ENCODE peak calls at places on chromosomes 7 and 10, in four cellular contexts. S is mesenchymal stem cell, J is adrenal gland, D is cardiac muscle cell. O is an unnamed sample.

GRCh38 chr7:130959743-130960207 is 225.8 kb upstream of the KLF14 start:
- DNase-seq in J (no peak), D (peak), S (peak), O (peak)

GRCh38 chr7:7647495-7648036 is 7.0 kb downstream of the UMAD1 start:
- DNase-seq in D (no peak), J (no peak), S (no peak), O (no peak)

GRCh38 chr10:97038688-97039087 is 147.1 kb downstream of the SLIT1 start:
- DNase-seq in S (no peak), D (no peak), J (no peak), O (no peak)

GRCh38 chr7:42102301-42102700 is 134.7 kb downstream of the GLI3 start:
- DNase-seq in J (no peak), S (no peak), D (no peak), O (no peak)

GRCh38 chr10:79333513-79333912 is 13.8 kb upstream of the PPIF start:
- DNase-seq in S (peak), D (peak), J (no peak), O (peak)

GRCh38 chr7:2631924-2632716 is at the start of gene TTYH3:
- DNase-seq in S (no peak), D (no peak), J (peak), O (no peak)

GRCh38 chr7:28732037-28732869 is 225.9 kb downstream of the TRIL start:
- DNase-seq in J (no peak), S (peak), D (peak), O (no peak)

GRCh38 chr7:106345421-106346166 is 60.8 kb upstream of the NAMPT start:
- DNase-seq in J (no peak), D (peak), S (peak), O (no peak)

GRCh38 chr10:26365681-26366327 is 72.3 kb upstream of the APBB1IP start:
- DNase-seq in D (no peak), J (peak), S (no peak), O (peak)

GRCh38 chr10:8051851-8052257 is 2.6 kb upstream of the GATA3 start:
- DNase-seq in J (no peak), S (no peak), D (no peak), O (no peak)

GRCh38 chr7:123154231-123154860 is 45.4 kb downstream of the SLC13A1 start:
- DNase-seq in D (peak), J (peak), S (peak), O (peak)

GRCh38 chr7:134827889-134828288 is 48.5 kb downstream of the CALD1 start:
- DNase-seq in D (peak), S (peak), J (no peak), O (no peak)

GRCh38 chr10:58892039-58892665 is 284.3 kb upstream of the PHYHIPL start:
- DNase-seq in J (peak), S (peak), D (peak), O (no peak)

GRCh38 chr7:101085000-101085948 is at the start of gene TRIM56:
- DNase-seq in D (peak), S (peak), J (peak), O (peak)

GRCh38 chr7:138773817-138774216 is 24.0 kb upstream of the TMEM213 start:
- DNase-seq in D (no peak), J (no peak), S (no peak), O (no peak)

GRCh38 chr7:48101880-48102448 is 12.9 kb downstream of the UPP1 start:
- DNase-seq in D (no peak), J (no peak), S (no peak), O (no peak)

GRCh38 chr7:157271315-157271990 is 65.4 kb upstream of the DNAJB6 start:
- DNase-seq in J (peak), D (no peak), S (no peak), O (no peak)

GRCh38 chr10:115624448-115624847 is 531.3 kb downstream of the ATRNL1 start:
- DNase-seq in D (no peak), J (no peak), S (peak), O (no peak)

GRCh38 chr10:85259908-85260307 is 931.5 kb downstream of the CCSER2 start:
- DNase-seq in D (no peak), S (no peak), J (no peak), O (no peak)

GRCh38 chr10:83469719-83470336 is 669.5 kb upstream of the GHITM start:
- DNase-seq in J (no peak), S (no peak), D (no peak), O (no peak)

GRCh38 chr10:123559066-123559822 is 106.9 kb upstream of the GPR26 start:
- DNase-seq in D (peak), S (peak), J (peak), O (peak)

GRCh38 chr7:133984023-133984422 is 143.1 kb upstream of the LRGUK start:
- DNase-seq in D (peak), J (no peak), S (no peak), O (peak)

GRCh38 chr7:143372070-143372469 is 9.1 kb upstream of the ZYX start:
- DNase-seq in J (peak), S (no peak), D (peak), O (peak)

GRCh38 chr10:15237351-15237750 is 68.9 kb upstream of the NMT2 start:
- DNase-seq in D (peak), J (no peak), S (peak), O (peak)

GRCh38 chr10:102712089-102712488 is 2.1 kb downstream of the ARL3 start:
- DNase-seq in S (no peak), J (no peak), D (no peak), O (no peak)

GRCh38 chr10:102713814-102714620 is at the start of gene ARL3:
- DNase-seq in D (peak), S (peak), J (peak), O (peak)

GRCh38 chr10:102712843-102713242 is 1.4 kb downstream of the ARL3 start:
- DNase-seq in D (no peak), S (no peak), J (no peak), O (no peak)

GRCh38 chr10:102713483-102713813 is 749 bp downstream of the ARL3 start:
- DNase-seq in S (no peak), J (no peak), D (no peak), O (no peak)

DNA sequence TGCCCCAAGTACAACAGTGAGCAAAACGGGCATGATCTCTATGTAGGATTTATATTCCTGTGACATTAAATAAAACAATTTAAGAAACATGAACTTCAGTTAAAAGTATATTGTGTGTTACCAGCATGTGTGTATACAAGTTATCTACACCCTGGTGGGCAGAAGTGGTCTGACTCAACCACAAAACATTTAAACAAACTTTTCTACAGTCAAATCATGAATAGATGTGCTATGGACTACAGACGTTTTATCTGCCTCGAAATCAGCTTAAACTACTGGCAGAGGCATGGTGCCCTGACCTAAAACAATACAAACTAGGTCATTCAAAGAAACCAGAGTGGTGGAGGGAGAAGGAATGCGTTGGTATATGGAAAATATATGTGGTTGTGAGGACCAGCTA is 3.6 kb downstream of the ARL3 start:
- DNase-seq in S (peak), D (peak), J (no peak), O (no peak)
- H3K27ac ChIP-seq in S (peak), D (no peak), J (no peak), O (no peak)

GRCh38 chr7:27116962-27117686 is 13.4 kb downstream of the HOXA4 start:
- DNase-seq in S (no peak), D (no peak), J (no peak), O (no peak)

GRCh38 chr7:27113991-27114866 is 11.7 kb upstream of the HOXA2 start:
- DNase-seq in S (peak), J (peak), D (no peak), O (peak)

GRCh38 chr7:27115161-27116018 is 12.9 kb upstream of the HOXA2 start:
- DNase-seq in D (no peak), S (peak), J (no peak), O (peak)

GRCh38 chr7:27116521-27116946 is 14.0 kb downstream of the HOXA4 start:
- DNase-seq in J (no peak), S (no peak), D (no peak), O (no peak)

DNA sequence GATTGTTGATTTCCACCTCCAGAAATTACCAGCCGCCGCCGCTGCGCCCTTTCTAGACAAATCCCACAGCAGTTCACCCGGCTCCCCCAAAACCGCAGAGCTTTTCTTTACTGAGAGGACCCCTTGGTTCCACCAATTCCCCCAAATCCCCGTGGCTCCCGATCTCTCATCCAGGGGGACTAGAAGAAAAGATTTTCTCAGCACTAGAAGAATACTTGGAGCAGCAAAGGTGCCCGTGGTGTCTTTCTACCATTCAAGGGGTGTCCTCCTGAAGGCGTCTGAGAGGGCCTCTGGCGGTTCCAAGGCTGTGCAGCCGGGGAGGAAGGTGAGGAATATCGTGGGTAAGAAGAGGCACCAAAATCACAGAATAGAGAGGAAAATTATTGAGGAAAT is 13.5 kb upstream of the HOXA2 start:
- DNase-seq in J (no peak), D (no peak), S (no peak), O (no peak)
- H3K27ac ChIP-seq in J (peak), D (no peak), S (peak), O (no peak)

GRCh38 chr10:69125554-69125953 is 1.6 kb downstream of the VPS26A start:
- DNase-seq in J (no peak), D (no peak), S (no peak), O (no peak)
- H3K27ac ChIP-seq in J (no peak), D (peak), S (no peak), O (peak)

DNA sequence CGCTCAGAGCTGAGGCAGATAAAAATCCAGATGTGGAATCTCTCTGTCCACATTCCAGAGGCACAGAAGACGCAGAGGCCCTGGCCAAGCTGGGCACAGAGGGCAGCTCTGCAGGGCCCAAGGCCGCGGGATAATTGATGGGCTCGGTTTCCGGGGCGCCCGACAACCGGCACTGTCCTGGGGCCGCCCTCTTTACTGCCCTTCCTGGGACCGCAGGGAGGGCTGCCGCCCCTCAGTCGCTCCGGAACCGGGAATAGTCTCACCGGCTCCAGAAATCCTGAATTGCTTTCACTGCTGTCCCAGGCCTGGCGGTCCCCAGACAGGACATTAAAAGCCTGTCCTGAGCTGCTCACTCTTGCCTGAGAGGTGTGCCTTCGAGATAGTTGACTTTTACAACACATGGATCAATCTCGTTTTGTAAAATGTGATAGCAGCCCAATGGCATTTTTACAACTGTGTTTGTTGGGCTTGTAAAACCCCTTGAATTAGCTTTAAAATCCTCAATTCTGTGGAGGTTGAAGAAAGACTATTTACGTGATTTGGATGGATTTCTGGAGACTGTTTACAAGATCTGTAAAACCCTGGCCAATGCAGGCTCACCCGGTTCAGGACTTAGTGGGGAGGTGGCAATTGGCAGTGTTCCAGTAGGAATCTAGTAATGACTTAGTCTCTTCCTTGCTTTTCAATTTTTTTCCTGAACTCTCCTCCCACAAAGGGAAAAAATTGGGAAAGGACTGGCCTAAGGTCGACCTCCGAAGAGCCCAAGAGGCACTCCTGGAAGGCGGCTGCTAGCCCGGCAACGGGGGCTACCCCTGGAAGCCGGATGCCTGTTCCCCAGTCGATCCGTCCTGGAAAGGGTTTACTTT is 1.4 kb upstream of the HOXA6 start:
- DNase-seq in J (peak), D (no peak), S (peak), O (peak)
- H3K27ac ChIP-seq in J (peak), D (no peak), S (no peak), O (peak)

GRCh38 chr10:11018426-11018818 is 750 bp downstream of the CELF2 start:
- DNase-seq in D (no peak), J (peak), S (no peak), O (no peak)
- H3K27ac ChIP-seq in D (peak), J (no peak), S (no peak), O (no peak)

GRCh38 chr7:95601324-95601723 is 5.0 kb upstream of the PDK4 start:
- DNase-seq in S (no peak), D (no peak), J (no peak), O (no peak)

GRCh38 chr7:95605275-95605674 is 9.0 kb upstream of the PDK4 start:
- DNase-seq in J (no peak), D (no peak), S (no peak), O (no peak)

GRCh38 chr7:95599069-95599468 is 2.8 kb upstream of the PDK4 start:
- DNase-seq in D (no peak), S (no peak), J (no peak), O (no peak)

GRCh38 chr7:95598511-95598910 is 2.2 kb upstream of the PDK4 start:
- DNase-seq in S (no peak), J (no peak), D (peak), O (no peak)

DNA sequence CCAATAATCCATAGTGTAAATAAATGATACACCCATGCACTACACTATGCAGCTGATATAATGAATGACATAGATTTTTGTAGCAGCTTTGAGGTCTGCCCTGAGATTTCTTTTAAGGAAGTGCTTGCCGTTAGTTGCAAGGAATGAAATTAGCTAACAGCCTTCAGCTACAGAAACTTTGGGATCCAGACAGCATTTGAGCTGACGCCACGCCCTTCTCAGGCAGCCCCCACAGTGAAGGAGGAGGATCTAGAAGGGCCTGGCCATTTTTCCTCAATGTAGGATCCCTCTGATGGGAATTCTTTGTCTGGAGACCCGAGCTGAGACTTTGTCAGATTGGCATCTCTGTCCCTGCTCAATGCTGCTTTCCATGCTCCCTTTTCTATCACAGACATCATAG is 6.1 kb upstream of the PDK4 start:
- DNase-seq in D (no peak), S (no peak), J (no peak), O (no peak)
- H3K27ac ChIP-seq in D (no peak), S (no peak), J (no peak), O (no peak)

DNA sequence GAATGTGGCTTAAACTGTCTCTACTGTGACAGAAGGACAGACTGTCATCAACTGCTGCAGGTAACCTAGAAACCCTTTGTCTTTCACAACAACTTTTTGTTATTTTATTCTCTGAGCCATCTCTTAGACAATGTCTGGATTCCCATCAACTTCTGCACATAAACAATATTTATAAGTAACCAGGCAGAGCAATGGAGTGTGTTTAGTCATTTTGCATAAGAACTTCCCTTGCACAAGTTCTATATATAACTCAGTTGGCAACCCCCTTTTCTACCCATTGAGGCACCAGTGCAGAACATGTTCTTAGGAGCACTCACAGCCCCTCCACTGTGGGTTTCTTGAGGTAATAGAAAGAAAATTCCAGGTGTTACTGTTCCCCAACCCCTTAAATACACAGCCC is 65.0 kb upstream of the IL6 start:
- DNase-seq in D (no peak), J (no peak), S (peak), O (no peak)
- H3K27ac ChIP-seq in D (no peak), J (no peak), S (no peak), O (no peak)